ENCODE peak calls at places on chromosomes 1 and 21, in seven cellular contexts. W, D, L, F, V, K and U are unnamed samples.

GRCh38 chr1:156476501-156477298 is 23.9 kb downstream of the MEF2D start:
- DNase-seq in K (no peak), L (peak), V (no peak), F (peak), D (no peak), W (no peak), U (no peak)

GRCh38 chr1:38004284-38005101 is 821 bp downstream of the FHL3 start:
- DNase-seq in L (no peak), V (no peak), D (no peak), W (no peak), K (no peak), F (peak), U (no peak)

GRCh38 chr1:37033355-37034291 is 692 bp downstream of the GRIK3 start:
- DNase-seq in F (no peak), V (no peak), K (no peak), W (no peak), L (no peak), D (no peak), U (no peak)

GRCh38 chr1:42966688-42967609 is 8.3 kb upstream of the SLC2A1 start:
- DNase-seq in W (no peak), V (no peak), L (peak), K (peak), D (peak), F (no peak), U (peak)

GRCh38 chr21:26846036-26846931 is 1.1 kb upstream of the ADAMTS1 start:
- DNase-seq in V (peak), L (peak), D (no peak), K (peak), F (peak), W (no peak), U (peak)

GRCh38 chr1:206658264-206658980 is 23.1 kb downstream of the DYRK3 start:
- DNase-seq in D (no peak), K (peak), F (peak), L (no peak), W (peak), V (no peak), U (no peak)

GRCh38 chr21:27425172-27425571 is 458.3 kb upstream of the ADAMTS5 start:
- DNase-seq in D (no peak), W (no peak), V (no peak), F (no peak), L (no peak), K (no peak), U (peak)

GRCh38 chr1:38558476-38559179 is 300.9 kb downstream of the RRAGC start:
- DNase-seq in W (no peak), L (no peak), F (peak), V (no peak), K (no peak), D (no peak), U (no peak)

GRCh38 chr1:114024049-114024448 is 44.8 kb downstream of the OLFML3 start:
- DNase-seq in W (no peak), L (no peak), V (peak), D (no peak), K (no peak), F (no peak), U (no peak)

GRCh38 chr1:33343539-33343938 is 22.6 kb upstream of the A3GALT2 start:
- DNase-seq in F (no peak), K (no peak), L (no peak), W (no peak), D (no peak), V (no peak), U (no peak)

GRCh38 chr1:202498542-202498941 is 150.0 kb downstream of the PPP1R12B start:
- DNase-seq in L (no peak), K (no peak), D (no peak), F (no peak), V (no peak), W (no peak), U (peak)

GRCh38 chr1:221845650-221846371 is 103.9 kb upstream of the DUSP10 start:
- DNase-seq in K (peak), V (no peak), L (peak), F (no peak), W (no peak), D (peak), U (peak)

GRCh38 chr1:178774263-178774662 is 49.2 kb downstream of the RALGPS2 start:
- DNase-seq in L (peak), W (no peak), V (no peak), F (no peak), D (no peak), K (no peak), U (peak)

GRCh38 chr1:91555074-91555730 is 54.6 kb downstream of the CDC7 start:
- DNase-seq in V (no peak), L (peak), F (no peak), W (no peak), K (no peak), D (no peak), U (no peak)

GRCh38 chr1:205067031-205067430 is 17.2 kb downstream of the TMEM81 start:
- DNase-seq in V (no peak), K (no peak), F (no peak), D (no peak), L (no peak), W (no peak), U (no peak)

GRCh38 chr1:209590405-209590804 is 6.9 kb downstream of the CAMK1G start:
- DNase-seq in L (no peak), F (no peak), K (no peak), D (no peak), W (no peak), V (no peak), U (peak)

GRCh38 chr1:26697441-26697977 is 1.7 kb downstream of the ARID1A start:
- DNase-seq in D (no peak), L (no peak), V (no peak), F (no peak), K (no peak), W (no peak), U (no peak)

GRCh38 chr1:20466231-20466630 is 19.8 kb downstream of the CAMK2N1 start:
- DNase-seq in V (no peak), K (no peak), F (peak), D (no peak), L (no peak), W (no peak), U (no peak)

GRCh38 chr1:156927215-156928042 is 7.0 kb downstream of the LRRC71 start:
- DNase-seq in L (peak), F (peak), V (peak), W (peak), K (peak), D (no peak), U (peak)

GRCh38 chr1:33258788-33259274 is 2.5 kb downstream of the ZNF362 start:
- DNase-seq in L (no peak), W (no peak), D (no peak), V (no peak), F (no peak), K (no peak), U (no peak)

GRCh38 chr21:14545906-14546480 is at the start of gene SAMSN1:
- DNase-seq in K (peak), F (peak), L (peak), W (peak), D (no peak), V (no peak), U (no peak)

GRCh38 chr1:19066248-19066873 is 109.9 kb upstream of the IFFO2 start:
- DNase-seq in K (peak), F (no peak), D (no peak), L (peak), W (no peak), V (no peak), U (peak)

GRCh38 chr1:47437518-47438320 is at the start of gene FOXD2:
- DNase-seq in K (peak), F (peak), D (no peak), W (peak), V (peak), L (peak), U (peak)

GRCh38 chr21:43921979-43922945 is 57.2 kb downstream of the AGPAT3 start:
- DNase-seq in L (no peak), D (no peak), K (no peak), V (no peak), W (peak), F (peak), U (no peak)

GRCh38 chr1:59738152-59738551 is 76.6 kb upstream of the HOOK1 start:
- DNase-seq in L (peak), V (no peak), K (no peak), W (no peak), F (no peak), D (no peak), U (no peak)

GRCh38 chr21:26148071-26148470 is 22.5 kb downstream of the APP start:
- DNase-seq in V (peak), D (no peak), L (no peak), W (no peak), F (no peak), K (no peak), U (no peak)

GRCh38 chr1:119516680-119517079 is 9.7 kb downstream of the HSD3B1 start:
- DNase-seq in K (no peak), D (no peak), L (no peak), V (no peak), F (no peak), W (no peak), U (peak)

GRCh38 chr1:975896-976683 is 5.8 kb downstream of the PERM1 start:
- DNase-seq in F (peak), V (no peak), D (no peak), K (peak), W (peak), L (peak), U (peak)

GRCh38 chr1:18631496-18632217 is 1.0 kb downstream of the PAX7 start:
- DNase-seq in F (no peak), L (no peak), D (no peak), K (no peak), W (no peak), V (no peak), U (no peak)

GRCh38 chr21:36725793-36726386 is 27.0 kb downstream of the SIM2 start:
- DNase-seq in K (peak), V (no peak), F (no peak), D (no peak), L (no peak), W (no peak), U (no peak)